ENCODE peak calls at places on chromosomes 7 and 10, in four cellular contexts. B is lower leg skin, H is astrocyte of the hippocampus, N is substantia nigra. A is an unnamed sample.

GRCh38 chr7:159098795-159099194 is 45.9 kb downstream of the VIPR2 start:
- DNase-seq in B (peak), H (peak), N (no peak), A (no peak)

GRCh38 chr10:4255751-4256150 is 470.7 kb upstream of the KLF6 start:
- DNase-seq in B (no peak), H (no peak), N (no peak), A (no peak)

GRCh38 chr10:48548531-48549135 is 56.2 kb downstream of the ARHGAP22 start:
- DNase-seq in B (peak), H (no peak), N (no peak), A (no peak)

GRCh38 chr7:116505823-116506222 is 6.3 kb downstream of the CAV2 start:
- DNase-seq in B (no peak), H (no peak), N (no peak), A (no peak)

GRCh38 chr7:113730309-113730955 is 188.4 kb downstream of the PPP1R3A start:
- DNase-seq in B (no peak), H (peak), N (no peak), A (no peak)

GRCh38 chr10:62083868-62084267 is 182.4 kb downstream of the ARID5B start:
- DNase-seq in B (no peak), H (peak), N (no peak), A (no peak)

GRCh38 chr10:132546567-132547420 is 9.2 kb downstream of the INPP5A start:
- DNase-seq in B (no peak), H (no peak), N (no peak), A (peak)

GRCh38 chr10:114239117-114239993 is at the start of gene VWA2:
- DNase-seq in B (no peak), H (peak), N (no peak), A (no peak)

GRCh38 chr7:88281729-88282128 is 25.0 kb downstream of the STEAP4 start:
- DNase-seq in B (no peak), H (no peak), N (no peak), A (no peak)

GRCh38 chr10:119761106-119761505 is 35.3 kb downstream of the INPP5F start:
- DNase-seq in B (no peak), H (peak), N (no peak), A (no peak)

GRCh38 chr10:4984223-4984622 is 19.4 kb downstream of the AKR1C2 start:
- DNase-seq in B (no peak), H (no peak), N (no peak), A (no peak)

GRCh38 chr7:131117439-131117838 is 210.2 kb upstream of the MKLN1 start:
- DNase-seq in B (no peak), H (no peak), N (no peak), A (no peak)

GRCh38 chr7:91435386-91436059 is 171.3 kb downstream of the FZD1 start:
- DNase-seq in B (no peak), H (no peak), N (no peak), A (no peak)

GRCh38 chr10:50407077-50407801 is 155.9 kb upstream of the ASAH2 start:
- DNase-seq in B (no peak), H (no peak), N (no peak), A (no peak)

GRCh38 chr10:42984761-42985325 is 92.0 kb upstream of the RET start:
- DNase-seq in B (peak), H (no peak), N (no peak), A (peak)

GRCh38 chr10:99731296-99732032 is 463 bp downstream of the COX15 start:
- DNase-seq in B (no peak), H (no peak), N (no peak), A (no peak)

GRCh38 chr7:17233643-17234397 is 64.6 kb upstream of the AHR start:
- DNase-seq in B (no peak), H (no peak), N (no peak), A (no peak)

GRCh38 chr10:70321233-70321632 is 37.4 kb upstream of the NPFFR1 start:
- DNase-seq in B (no peak), H (no peak), N (no peak), A (no peak)

GRCh38 chr7:27046854-27047549 is 48.8 kb downstream of the HOXA1 start:
- DNase-seq in B (no peak), H (no peak), N (no peak), A (no peak)

A was measured in dorsolateral prefrontal cortex.